ENCODE peak calls at places on chromosomes 7 and 10, in nine cellular contexts. I is HCT116; B is stomach; S is CD8-positive, alpha-beta T cell; K is neural progenitor cell; W is neuronal stem cell; R is CD8-positive, alpha-beta memory T cell; T is hepatocyte; O is tibial artery. L is an unnamed sample.
A peak's percentile ranks its signal among the peaks of the same experiment; 100 is the strongest.

GRCh38 chr7:151964951-151965350 is 8.7 kb downstream of the GALNTL5 start:
- DNase-seq in I (no peak), B (no peak), S (no peak), K (no peak), W (no peak), R (no peak), T (no peak), O (peak; percentile 81), L (no peak)

GRCh38 chr7:132380065-132380464 is 196.2 kb downstream of the PLXNA4 start:
- DNase-seq in I (no peak), B (no peak), S (no peak), K (peak; percentile 22), W (no peak), R (no peak), T (peak; percentile 64), O (peak; percentile 75), L (no peak)

GRCh38 chr10:47034511-47035051 is 123.4 kb downstream of the PTPN20 start:
- DNase-seq in I (no peak), B (no peak), S (no peak), K (no peak), W (no peak), R (no peak), T (no peak), O (peak; percentile 12), L (no peak)

GRCh38 chr10:132397036-132397541 is at the start of gene PWWP2B:
- DNase-seq in I (no peak), B (peak; percentile 75), S (no peak), K (peak; percentile 70), W (no peak), R (peak; percentile 65), T (peak; percentile 85), O (no peak), L (peak; percentile 43)

GRCh38 chr7:74480861-74481417 is 27.2 kb downstream of the GTF2IRD1 start:
- DNase-seq in I (no peak), B (peak; percentile 53), S (no peak), K (no peak), W (no peak), R (no peak), T (peak; percentile 56), O (peak; percentile 89), L (no peak)

GRCh38 chr10:42707229-42707628 is 68.9 kb upstream of the ZNF33B start:
- DNase-seq in I (no peak), B (no peak), S (no peak), K (no peak), W (no peak), R (no peak), T (no peak), O (no peak), L (no peak)

GRCh38 chr7:100157334-100158228 is 942 bp downstream of the TRAPPC14 start:
- DNase-seq in I (no peak), B (no peak), S (no peak), K (peak; percentile 36), W (no peak), R (no peak), T (peak; percentile 72), O (no peak), L (no peak)

GRCh38 chr10:131445623-131446022 is 134.1 kb upstream of the TCERG1L start:
- DNase-seq in I (no peak), B (no peak), S (no peak), K (no peak), W (no peak), R (no peak), T (no peak), O (peak; percentile 21), L (no peak)

GRCh38 chr10:78578929-78579328 is 489.8 kb upstream of the ZMIZ1 start:
- DNase-seq in I (no peak), B (no peak), S (no peak), K (no peak), W (no peak), R (no peak), T (no peak), O (no peak), L (no peak)

GRCh38 chr7:23268746-23269145 is 22.2 kb downstream of the GPNMB start:
- DNase-seq in I (no peak), B (no peak), S (no peak), K (no peak), W (no peak), R (no peak), T (no peak), O (no peak), L (no peak)

GRCh38 chr10:49068672-49069217 is 46.6 kb downstream of the VSTM4 start:
- DNase-seq in I (no peak), B (no peak), S (no peak), K (no peak), W (no peak), R (no peak), T (no peak), O (no peak), L (no peak)

GRCh38 chr7:121544726-121545125 is 148.6 kb upstream of the FAM3C start:
- DNase-seq in I (peak; percentile 100), B (no peak), S (no peak), K (no peak), W (no peak), R (no peak), T (peak; percentile 28), O (no peak), L (peak; percentile 47)

GRCh38 chr7:18399624-18400235 is 95.8 kb upstream of the HDAC9 start:
- DNase-seq in I (no peak), B (no peak), S (no peak), K (peak; percentile 11), W (no peak), R (no peak), T (no peak), O (no peak), L (no peak)

GRCh38 chr7:70630647-70631457 is 501.1 kb upstream of the GALNT17 start:
- DNase-seq in I (no peak), B (no peak), S (no peak), K (peak; percentile 34), W (no peak), R (no peak), T (peak; percentile 45), O (no peak), L (no peak)

GRCh38 chr7:100584677-100585510 is 1.0 kb downstream of the LRCH4 start:
- DNase-seq in I (no peak), B (peak; percentile 43), S (no peak), K (peak; percentile 91), W (peak; percentile 74), R (no peak), T (peak; percentile 89), O (no peak), L (no peak)

GRCh38 chr7:141702047-141702567 is at the start of gene DENND11:
- DNase-seq in I (no peak), B (peak; percentile 63), S (peak; percentile 21), K (peak; percentile 82), W (peak; percentile 30), R (peak; percentile 67), T (peak; percentile 83), O (peak; percentile 74), L (peak; percentile 74)

GRCh38 chr7:157158400-157158799 is 19.7 kb downstream of the UBE3C start:
- DNase-seq in I (no peak), B (no peak), S (no peak), K (peak; percentile 64), W (peak; percentile 45), R (no peak), T (no peak), O (no peak), L (no peak)

GRCh38 chr10:4678023-4678950 is 147.7 kb upstream of the AKR1E2 start:
- DNase-seq in I (no peak), B (no peak), S (no peak), K (no peak), W (no peak), R (no peak), T (peak; percentile 50), O (no peak), L (no peak)

GRCh38 chr7:27145884-27146401 is 1.6 kb downstream of the HOXA6 start:
- DNase-seq in I (no peak), B (no peak), S (no peak), K (no peak), W (no peak), R (no peak), T (no peak), O (no peak), L (no peak)
- H3K27me3 ChIP-seq in I (no peaks in the 10 kb centered on the region), B (peaks cover 81% of the 10 kb centered on the region), S (peaks cover 33% of the 10 kb centered on the region), K (peaks cover 100% of the 10 kb centered on the region), W (peaks cover 99% of the 10 kb centered on the region), R (peaks cover 42% of the 10 kb centered on the region), T (peaks cover 96% of the 10 kb centered on the region), O (no peaks in the 10 kb centered on the region), L (peaks cover 2% of the 10 kb centered on the region)

DNA sequence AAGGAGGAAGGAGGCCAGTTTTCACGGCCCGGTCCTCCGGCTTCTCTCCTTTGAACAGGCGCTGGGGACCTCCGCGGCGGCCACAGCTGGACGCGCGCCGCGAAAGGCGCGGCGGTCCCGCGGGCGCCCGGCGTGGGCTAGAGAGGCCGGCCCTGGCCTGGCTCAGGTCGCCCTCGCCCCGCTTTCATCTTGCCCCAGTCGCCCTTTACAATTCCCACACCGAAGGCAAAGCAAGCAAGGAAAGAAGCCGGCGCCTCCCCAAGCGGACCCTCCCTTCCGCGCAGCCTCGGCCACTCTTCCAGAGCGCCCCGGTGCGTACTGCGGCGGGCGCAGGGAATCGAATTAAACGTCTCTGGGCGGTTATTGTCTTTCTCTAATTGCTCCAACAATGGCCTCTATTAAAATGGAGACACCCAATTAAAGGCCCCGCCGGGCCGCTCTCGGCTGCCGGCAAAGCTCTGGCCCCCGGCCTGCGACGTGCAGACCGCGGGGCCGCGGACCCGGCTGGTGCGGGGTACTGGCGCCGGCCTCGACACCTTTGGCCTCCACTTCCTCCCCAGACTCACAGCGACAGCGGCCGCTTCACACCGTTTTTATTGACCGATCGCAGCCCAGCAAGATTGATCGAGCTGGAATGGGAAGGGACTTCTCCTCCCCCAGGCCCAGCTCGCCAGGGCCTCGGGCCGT is 4.5 kb upstream of the GATA3 start:
- DNase-seq in I (no peak), B (no peak), S (no peak), K (peak; percentile 79), W (peak; percentile 58), R (no peak), T (peak; percentile 30), O (peak; percentile 55), L (no peak)
- H3K27me3 ChIP-seq in I (peaks cover 21% of the 10 kb centered on the region), B (peaks cover 100% of the 10 kb centered on the region), S (peaks cover 70% of the 10 kb centered on the region), K (peaks cover 100% of the 10 kb centered on the region), W (peaks cover 93% of the 10 kb centered on the region), R (peaks cover 81% of the 10 kb centered on the region), T (peaks cover 91% of the 10 kb centered on the region), O (peaks cover 100% of the 10 kb centered on the region), L (peaks cover 3% of the 10 kb centered on the region)

DNA sequence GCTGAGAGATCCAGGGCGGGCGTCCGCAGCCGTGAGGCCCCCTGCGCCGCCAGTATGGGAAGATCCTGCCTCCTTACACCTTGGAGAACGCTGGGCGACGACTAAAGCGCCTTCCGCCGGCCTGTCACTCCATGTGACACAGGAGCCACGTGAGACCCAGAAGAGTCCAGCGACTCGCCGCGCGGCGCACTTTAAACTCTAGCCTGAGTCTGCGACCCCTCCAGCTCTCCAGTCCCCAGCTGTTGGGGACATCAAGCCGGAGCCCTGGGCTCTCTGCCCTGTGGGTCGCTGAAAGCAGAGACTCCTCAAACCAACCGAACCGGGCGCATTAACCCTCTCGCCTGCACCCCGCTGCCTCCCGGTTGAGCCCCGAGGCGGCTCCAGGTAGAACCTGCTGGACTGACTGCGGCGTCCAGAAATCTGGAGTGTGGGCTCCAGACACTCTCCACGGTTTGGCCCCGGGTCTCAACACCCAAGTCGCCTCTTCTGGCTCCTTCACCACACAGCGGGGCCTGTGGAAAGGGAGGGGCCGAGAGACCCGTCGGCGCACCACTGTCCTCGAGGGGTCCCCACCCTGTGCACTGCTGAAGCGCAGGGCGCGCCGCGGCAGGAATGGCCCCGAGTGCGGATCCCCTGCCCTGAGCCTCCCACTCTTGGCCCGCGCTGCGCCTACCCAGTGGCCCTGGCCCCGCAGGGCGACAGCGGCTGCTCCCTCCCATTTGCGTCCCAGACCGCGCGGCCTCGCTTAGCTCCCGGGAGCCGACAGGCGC is 1.8 kb upstream of the SFMBT2 start:
- DNase-seq in I (no peak), B (no peak), S (no peak), K (peak; percentile 84), W (no peak), R (no peak), T (peak; percentile 63), O (peak; percentile 67), L (peak; percentile 33)
- H3K27me3 ChIP-seq in I (no peaks in the 10 kb centered on the region), B (peaks cover 49% of the 10 kb centered on the region), S (no peaks in the 10 kb centered on the region), K (peaks cover 80% of the 10 kb centered on the region), W (peaks cover 53% of the 10 kb centered on the region), R (no peaks in the 10 kb centered on the region), T (peaks cover 51% of the 10 kb centered on the region), O (peaks cover 58% of the 10 kb centered on the region), L (no peaks in the 10 kb centered on the region)

GRCh38 chr7:156055206-156055822 is 243.1 kb upstream of the SHH start:
- DNase-seq in I (no peak), B (no peak), S (no peak), K (no peak), W (no peak), R (no peak), T (no peak), O (peak; percentile 28), L (no peak)
- H3K27me3 ChIP-seq in I (no peaks in the 10 kb centered on the region), B (no peaks in the 10 kb centered on the region), S (no peaks in the 10 kb centered on the region), K (no peaks in the 10 kb centered on the region), W (no peaks in the 10 kb centered on the region), R (no peaks in the 10 kb centered on the region), T (no peaks in the 10 kb centered on the region), O (no peaks in the 10 kb centered on the region), L (peaks cover 2% of the 10 kb centered on the region)